ENCODE peak calls at places on chromosomes 6 and 20, in eight cellular contexts. G is right lobe of liver, R is heart left ventricle, X is upper lobe of right lung, M is uterus, F is OCI-LY7, T is BE2C, D is endodermal cell. U is an unnamed sample. For H3K9me3 and H3K36me3, the result is how much of the 10 kb centered on the place peaks cover.

GRCh38 chr20:2465100-2465499 is 5.5 kb downstream of the SNRPB start:
- DNase-seq in G (no peak), R (no peak), X (no peak), M (no peak), F (no peak), T (no peak), D (no peak), U (no peak)

GRCh38 chr6:48111143-48111506 is at the start of gene PTCHD4:
- DNase-seq in G (no peak), R (peak), X (no peak), M (no peak), F (no peak), T (no peak), D (peak), U (no peak)

GRCh38 chr20:23269954-23270353 is 80.6 kb upstream of the NXT1 start:
- DNase-seq in G (no peak), R (no peak), X (no peak), M (no peak), F (no peak), T (no peak), D (peak), U (no peak)

GRCh38 chr6:132354517-132355167 is 46.6 kb downstream of the MOXD1 start:
- DNase-seq in G (no peak), R (peak), X (no peak), M (no peak), F (peak), T (peak), D (peak), U (no peak)

GRCh38 chr6:138576303-138576702 is 77.0 kb upstream of the NHSL1 start:
- DNase-seq in G (no peak), R (no peak), X (no peak), M (no peak), F (no peak), T (no peak), D (no peak), U (no peak)

GRCh38 chr6:106972500-106972899 is 2.0 kb downstream of the CD24 start:
- DNase-seq in G (no peak), R (no peak), X (no peak), M (no peak), F (peak), T (no peak), D (peak), U (no peak)

GRCh38 chr20:20019123-20019522 is 2.0 kb downstream of the NAA20 start:
- DNase-seq in G (no peak), R (no peak), X (no peak), M (no peak), F (no peak), T (no peak), D (no peak), U (no peak)

GRCh38 chr20:8624046-8624445 is 444.8 kb upstream of the PLCB4 start:
- DNase-seq in G (no peak), R (no peak), X (no peak), M (no peak), F (no peak), T (no peak), D (no peak), U (no peak)

GRCh38 chr6:157323114-157323923 is at the start of gene TMEM242:
- DNase-seq in G (peak), R (peak), X (peak), M (peak), F (peak), T (peak), D (peak), U (peak)

GRCh38 chr6:142803495-142804049 is 141.4 kb downstream of the HIVEP2 start:
- DNase-seq in G (no peak), R (no peak), X (no peak), M (no peak), F (no peak), T (no peak), D (no peak), U (no peak)

GRCh38 chr6:167667204-167668018 is 159.3 kb upstream of the AFDN start:
- DNase-seq in G (no peak), R (no peak), X (no peak), M (no peak), F (no peak), T (no peak), D (no peak), U (no peak)

GRCh38 chr6:167668754-167669552 is 157.8 kb upstream of the AFDN start:
- DNase-seq in G (no peak), R (no peak), X (peak), M (no peak), F (no peak), T (no peak), D (no peak), U (no peak)

GRCh38 chr6:167669553-167669849 is 157.2 kb upstream of the AFDN start:
- DNase-seq in G (no peak), R (no peak), X (no peak), M (no peak), F (no peak), T (no peak), D (no peak), U (peak)

GRCh38 chr6:167666571-167667203 is 160.0 kb upstream of the AFDN start:
- DNase-seq in G (no peak), R (no peak), X (no peak), M (no peak), F (no peak), T (no peak), D (no peak), U (no peak)

GRCh38 chr6:167668019-167668753 is 158.5 kb upstream of the AFDN start:
- DNase-seq in G (peak), R (no peak), X (peak), M (no peak), F (no peak), T (no peak), D (no peak), U (no peak)
- H3K9me3 ChIP-seq in G (under half), R (under half), X (under half), M (under half), F (under half), T (under half), D (under half), U (under half)

GRCh38 chr20:46562373-46563169 is 12.1 kb upstream of the OCSTAMP start:
- DNase-seq in G (peak), R (peak), X (no peak), M (peak), F (peak), T (peak), D (peak), U (peak)
- H3K4me3 ChIP-seq in G (peak), R (peak), X (peak), M (peak), F (no peak), T (peak), D (no peak), U (no peak)

GRCh38 chr20:31547017-31547675 is 32.9 kb downstream of the HM13 start:
- DNase-seq in G (peak), R (peak), X (peak), M (peak), F (peak), T (peak), D (peak), U (peak)

GRCh38 chr20:31542963-31543362 is 28.7 kb downstream of the HM13 start:
- DNase-seq in G (no peak), R (no peak), X (no peak), M (no peak), F (no peak), T (no peak), D (no peak), U (no peak)

GRCh38 chr20:31542201-31542842 is 28.1 kb downstream of the HM13 start:
- DNase-seq in G (no peak), R (no peak), X (no peak), M (no peak), F (no peak), T (no peak), D (no peak), U (no peak)

GRCh38 chr20:31543966-31544598 is 29.8 kb downstream of the HM13 start:
- DNase-seq in G (no peak), R (peak), X (no peak), M (peak), F (no peak), T (peak), D (no peak), U (no peak)

DNA sequence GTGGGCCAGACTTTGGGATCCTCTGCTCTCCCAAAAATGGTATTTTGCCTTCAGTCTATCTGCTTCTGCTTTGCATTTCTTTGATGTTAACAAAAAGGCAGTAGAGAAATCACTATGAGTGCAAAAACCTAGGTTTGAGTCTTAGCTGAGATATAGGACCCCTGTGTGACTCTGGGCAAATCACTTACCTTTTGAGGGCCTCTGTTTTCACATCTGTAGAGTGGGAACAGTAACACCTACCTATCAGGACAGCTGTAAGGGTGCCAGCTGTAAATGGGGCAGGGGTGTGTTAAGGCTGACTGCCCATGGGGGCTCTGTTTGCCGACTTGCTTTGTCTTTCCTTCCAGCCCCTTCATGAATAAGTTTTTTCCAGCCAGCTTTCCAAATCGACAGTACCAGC is 30.4 kb downstream of the HM13 start:
- DNase-seq in G (no peak), R (no peak), X (no peak), M (no peak), F (no peak), T (no peak), D (no peak), U (no peak)
- H3K36me3 ChIP-seq in G (under half), R (half or more), X (half or more), M (under half), F (half or more), T (half or more), D (half or more), U (under half)

DNA sequence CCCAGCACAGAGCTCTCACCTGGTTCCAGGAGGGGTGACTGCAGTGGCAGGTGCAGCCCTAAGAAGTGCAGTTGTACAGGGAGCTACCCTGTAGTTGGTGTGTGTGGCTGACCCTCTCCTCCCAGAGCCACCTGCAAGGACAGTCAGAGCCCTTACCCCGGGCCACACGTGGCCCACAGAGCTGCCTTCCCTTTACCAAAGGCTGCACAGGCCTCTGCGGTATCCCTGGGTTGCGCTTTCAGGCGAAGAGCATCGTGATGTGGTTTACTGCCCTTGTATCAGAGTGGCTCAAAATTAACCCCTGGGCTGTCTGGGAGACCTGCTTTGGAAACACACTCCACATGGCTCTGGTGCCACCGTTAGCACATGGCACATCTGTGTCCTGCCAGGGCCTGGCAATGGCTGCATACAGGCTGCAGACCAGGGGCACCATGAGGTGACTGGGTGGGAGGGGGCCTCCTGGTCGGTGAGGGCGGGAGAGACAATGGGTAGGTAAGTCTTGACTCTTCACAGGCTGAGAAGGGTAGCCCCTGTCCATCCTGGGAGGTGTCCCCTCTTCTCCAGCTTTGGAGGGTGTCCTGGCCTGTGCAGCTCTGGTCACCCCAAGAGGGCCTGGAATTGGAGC is 81.5 kb downstream of the CDH4 start:
- DNase-seq in G (no peak), R (no peak), X (no peak), M (no peak), F (no peak), T (no peak), D (no peak), U (peak)
- H3K9me3 ChIP-seq in G (under half), R (under half), X (under half), M (under half), F (under half), T (under half), D (under half), U (under half)

DNA sequence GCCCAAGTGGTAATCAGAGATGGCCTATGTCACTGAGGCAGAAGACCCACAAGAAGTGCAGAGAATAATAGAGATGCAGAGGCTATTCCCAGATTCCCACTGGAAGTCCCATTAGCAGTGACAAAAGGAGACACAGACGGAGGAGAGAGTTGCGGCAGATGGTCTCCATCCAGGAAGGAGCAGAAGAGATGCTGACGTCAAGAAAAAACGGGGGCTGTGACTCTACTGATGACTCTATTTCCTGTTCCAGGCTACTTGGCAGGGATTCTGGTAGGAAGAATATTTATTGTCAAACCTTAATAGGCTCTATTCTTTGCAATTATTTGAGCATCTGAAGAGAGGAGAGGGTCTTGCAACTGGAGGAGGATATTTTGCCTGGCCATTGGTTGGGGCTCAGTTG is 246.0 kb upstream of the ECI2 start:
- DNase-seq in G (no peak), R (no peak), X (no peak), M (no peak), F (no peak), T (no peak), D (no peak), U (no peak)
- H3K4me3 ChIP-seq in G (no peak), R (no peak), X (no peak), M (no peak), F (no peak), T (no peak), D (no peak), U (no peak)

GRCh38 chr20:13809373-13809772 is 24.5 kb downstream of the NDUFAF5 start:
- DNase-seq in G (no peak), R (no peak), X (no peak), M (no peak), F (no peak), T (no peak), D (no peak), U (no peak)
- H3K36me3 ChIP-seq in G (under half), R (half or more), X (half or more), M (under half), F (half or more), T (half or more), D (half or more), U (under half)

DNA sequence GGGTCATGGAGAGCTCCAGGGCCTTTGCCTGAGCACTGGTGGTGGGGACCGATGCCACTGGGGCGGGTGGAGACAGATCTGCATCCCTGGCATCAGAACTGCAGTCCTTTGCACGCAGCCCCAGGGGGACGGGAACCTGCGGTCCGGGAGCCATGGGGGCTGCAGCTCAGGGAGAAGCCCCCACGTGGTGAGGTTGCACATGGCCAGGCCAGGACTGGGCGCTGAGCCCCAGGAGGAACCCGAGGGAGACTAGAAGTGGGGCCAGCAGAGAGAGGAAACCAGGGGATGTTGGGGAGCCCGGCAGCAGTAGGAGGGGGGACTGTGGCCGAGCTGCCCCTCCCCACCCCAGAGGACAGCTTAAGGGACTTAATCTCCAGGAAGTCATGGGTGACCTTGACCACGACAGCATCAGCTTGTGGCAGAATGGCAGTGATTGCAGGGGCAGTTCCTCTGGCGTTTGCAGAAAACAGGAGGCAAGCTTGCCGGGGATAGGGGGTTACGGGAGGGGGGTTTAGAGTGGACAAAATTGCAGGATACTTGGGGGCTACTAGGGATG is 18.0 kb upstream of the LSM14B start:
- DNase-seq in G (no peak), R (no peak), X (no peak), M (no peak), F (no peak), T (no peak), D (no peak), U (no peak)
- H3K9me3 ChIP-seq in G (under half), R (under half), X (under half), M (under half), F (under half), T (under half), D (under half), U (under half)

GRCh38 chr20:36886859-36887778 is 11.2 kb downstream of the TLDC2 start:
- DNase-seq in G (peak), R (peak), X (peak), M (peak), F (peak), T (peak), D (peak), U (peak)
- H3K4me3 ChIP-seq in G (no peak), R (no peak), X (no peak), M (no peak), F (no peak), T (peak), D (no peak), U (no peak)